ENCODE peak calls at places on chromosome 18, in six cellular contexts. U is GM23248, H is GM23338, G is SK-N-SH, S is hepatocyte, F is HCT116. T is an unnamed sample.

GRCh38 chr18:61957801-61958516 is 65.2 kb upstream of the RNF152 start:
- DNase-seq in G (no peak), F (no peak), S (no peak), U (no peak), H (peak; percentile 23), T (no peak)

GRCh38 chr18:50659091-50660003 is 99.5 kb downstream of the MAPK4 start:
- DNase-seq in H (no peak), G (no peak), U (peak; percentile 57), F (peak; percentile 26), S (peak; percentile 74), T (no peak)

GRCh38 chr18:58552057-58552461 is 76.8 kb downstream of the ALPK2 start:
- DNase-seq in F (no peak), G (no peak), H (no peak), S (peak; percentile 47), U (peak; percentile 43), T (peak; percentile 88)

GRCh38 chr18:26317353-26317865 is 91.2 kb downstream of the TAF4B start:
- DNase-seq in S (no peak), F (no peak), U (no peak), H (no peak), G (no peak), T (no peak)

GRCh38 chr18:25898965-25899364 is 191.4 kb downstream of the SS18 start:
- DNase-seq in U (no peak), H (no peak), F (no peak), S (no peak), G (peak; percentile 19), T (peak; percentile 2)

GRCh38 chr18:26868968-26869586 is 3.6 kb upstream of the AQP4 start:
- DNase-seq in U (no peak), S (no peak), G (no peak), F (no peak), H (no peak), T (no peak)

GRCh38 chr18:75204262-75204977 is 4.5 kb downstream of the PTGR3 start:
- DNase-seq in S (peak; percentile 47), H (peak; percentile 68), G (peak; percentile 61), F (no peak), U (peak; percentile 45), T (no peak)

GRCh38 chr18:63818212-63818611 is 43.0 kb downstream of the SERPINB7 start:
- DNase-seq in S (no peak), H (no peak), G (no peak), F (no peak), U (peak; percentile 18), T (no peak)

GRCh38 chr18:47163241-47163640 is 12.9 kb downstream of the IER3IP1 start:
- DNase-seq in U (peak; percentile 90), S (no peak), H (no peak), F (no peak), G (no peak), T (no peak)

GRCh38 chr18:12420831-12421421 is 13.2 kb downstream of the PRELID3A start:
- DNase-seq in F (no peak), U (peak; percentile 29), G (peak; percentile 87), H (peak; percentile 87), S (peak; percentile 38), T (peak; percentile 73)

GRCh38 chr18:76472811-76473210 is 22.2 kb downstream of the ZNF516 start:
- DNase-seq in F (no peak), H (no peak), S (no peak), G (no peak), U (no peak), T (no peak)
- H3K4me3 ChIP-seq in F (no peak overlapping the region), H (no peak overlapping the region), S (no peak overlapping the region), G (no peak overlapping the region), U (no peak overlapping the region), T (no peak overlapping the region)

DNA sequence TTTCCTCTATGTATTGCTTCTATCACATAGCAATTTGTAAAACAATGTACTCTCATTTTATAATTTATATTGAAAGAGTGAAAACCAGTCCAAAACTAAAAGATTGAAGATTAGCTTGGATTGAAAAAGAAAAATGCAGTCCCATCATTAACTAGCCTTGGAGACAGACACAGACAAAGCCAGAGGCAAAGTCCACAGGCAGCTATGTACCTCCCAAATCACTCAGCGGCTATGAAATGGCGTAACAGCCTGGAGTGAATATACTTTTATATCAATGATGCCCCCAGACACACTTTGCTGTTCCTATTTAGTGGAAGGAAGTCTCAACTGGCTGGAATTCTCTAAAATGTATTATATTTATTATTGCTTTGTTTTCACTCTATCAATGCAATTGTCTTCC is 33.6 kb upstream of the DOK6 start:
- DNase-seq in H (no peak), S (no peak), G (no peak), F (no peak), U (no peak), T (no peak)
- H3K9me2 ChIP-seq in H (no peaks in the 10 kb centered on the region), S (no peaks in the 10 kb centered on the region), G (no peaks in the 10 kb centered on the region), F (no peaks in the 10 kb centered on the region), U (no peaks in the 10 kb centered on the region), T (no peaks in the 10 kb centered on the region)

DNA sequence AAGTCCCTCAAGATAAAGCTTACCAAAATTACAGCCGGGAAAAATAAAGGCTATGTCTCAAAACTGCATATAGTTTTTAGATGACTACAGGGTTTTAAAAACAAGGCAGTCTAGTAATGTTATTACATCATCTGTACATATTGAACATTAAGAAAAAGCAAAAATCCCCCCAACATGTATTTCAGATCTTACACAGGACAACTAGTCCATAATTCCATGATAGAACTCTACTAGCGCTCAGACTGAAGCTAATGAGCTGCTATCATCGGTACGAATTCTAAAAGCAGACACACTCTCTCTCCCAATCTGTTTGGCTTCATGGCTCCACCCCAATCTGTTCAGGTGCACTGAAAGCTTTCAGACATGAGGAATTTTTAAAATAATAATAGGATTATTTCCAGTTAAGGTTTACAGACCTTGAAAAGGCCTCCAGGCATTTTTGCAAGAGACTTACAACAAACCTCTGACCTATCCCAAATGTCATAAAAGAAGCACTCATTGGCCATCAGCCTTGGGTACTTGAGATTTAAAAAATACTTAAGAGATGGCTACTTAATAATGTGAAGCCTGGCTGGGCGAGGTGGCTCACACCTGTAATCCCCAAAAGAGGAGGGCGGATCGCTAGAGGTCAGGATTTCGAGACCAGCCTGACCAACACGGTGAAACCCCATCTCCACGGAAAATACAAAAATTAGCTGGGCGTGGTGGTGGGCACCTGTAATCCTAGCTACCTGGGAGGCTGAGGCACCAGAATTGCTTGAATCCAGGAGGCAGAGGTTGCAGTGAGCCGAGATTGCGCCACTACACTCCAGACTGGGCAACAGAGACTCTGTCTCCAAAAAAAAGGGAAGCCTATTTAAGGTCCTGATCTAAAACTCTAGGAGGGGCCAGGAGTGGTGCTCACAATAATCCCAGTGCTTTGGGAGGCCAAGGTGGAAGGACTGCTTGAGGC is 2.0 kb downstream of the NPC1 start:
- DNase-seq in U (no peak), G (no peak), H (no peak), F (no peak), S (no peak), T (no peak)
- H3K4me3 ChIP-seq in U (peak overlapping the region; percentile 80), G (no peak overlapping the region), H (peak overlapping the region; percentile 5), F (no peak overlapping the region), S (peak overlapping the region; percentile 93), T (peak overlapping the region; percentile 25)

GRCh38 chr18:10140461-10140911 is 226.7 kb downstream of the VAPA start:
- DNase-seq in F (no peak), S (peak; percentile 26), U (peak; percentile 72), H (peak; percentile 21), G (no peak), T (no peak)
- H3K9me2 ChIP-seq in F (no peaks in the 10 kb centered on the region), S (no peaks in the 10 kb centered on the region), U (no peaks in the 10 kb centered on the region), H (no peaks in the 10 kb centered on the region), G (no peaks in the 10 kb centered on the region), T (no peaks in the 10 kb centered on the region)

GRCh38 chr18:7593194-7593819 is 26.2 kb downstream of the PTPRM start:
- DNase-seq in H (no peak), U (no peak), G (peak; percentile 48), F (no peak), S (no peak), T (no peak)
- H3K4me3 ChIP-seq in H (no peak overlapping the region), U (no peak overlapping the region), G (no peak overlapping the region), F (no peak overlapping the region), S (no peak overlapping the region), T (no peak overlapping the region)

DNA sequence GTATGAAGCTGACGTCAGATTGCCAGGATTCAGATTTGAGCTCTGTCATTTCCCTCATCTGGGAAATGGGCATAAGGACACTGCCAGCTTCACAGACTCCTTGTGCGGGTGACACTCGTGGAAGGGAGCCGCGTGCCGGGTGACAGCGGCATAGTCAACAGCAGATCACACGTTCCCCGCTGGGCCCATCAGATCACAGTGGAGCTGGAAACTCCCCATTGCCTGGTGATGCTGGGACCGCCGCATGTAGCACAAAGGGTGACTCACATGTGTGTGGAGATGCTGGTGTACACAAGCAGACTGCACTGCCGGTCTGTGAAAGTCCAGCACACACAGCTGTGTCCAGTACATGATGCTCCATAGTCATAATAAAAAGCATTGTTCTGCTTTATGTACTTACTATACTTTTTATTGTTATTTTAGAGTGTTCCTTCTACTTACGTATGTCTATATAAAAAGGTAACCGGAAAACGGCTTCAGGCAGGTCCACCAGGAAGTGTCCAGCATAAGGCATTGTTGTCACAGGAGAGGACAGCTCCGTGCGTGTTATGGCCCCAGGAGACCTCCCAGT is 31.8 kb downstream of the SALL3 start:
- DNase-seq in F (no peak), U (no peak), S (no peak), H (no peak), G (no peak), T (no peak)
- H3K9me2 ChIP-seq in F (no peaks in the 10 kb centered on the region), U (no peaks in the 10 kb centered on the region), S (no peaks in the 10 kb centered on the region), H (no peaks in the 10 kb centered on the region), G (no peaks in the 10 kb centered on the region), T (no peaks in the 10 kb centered on the region)

GRCh38 chr18:31252522-31252921 is 65.4 kb upstream of the DSG1 start:
- DNase-seq in F (no peak), H (no peak), S (no peak), U (no peak), G (no peak), T (peak; percentile 90)
- H3K4me3 ChIP-seq in F (no peak overlapping the region), H (no peak overlapping the region), S (no peak overlapping the region), U (no peak overlapping the region), G (no peak overlapping the region), T (peak overlapping the region; percentile 22)

DNA sequence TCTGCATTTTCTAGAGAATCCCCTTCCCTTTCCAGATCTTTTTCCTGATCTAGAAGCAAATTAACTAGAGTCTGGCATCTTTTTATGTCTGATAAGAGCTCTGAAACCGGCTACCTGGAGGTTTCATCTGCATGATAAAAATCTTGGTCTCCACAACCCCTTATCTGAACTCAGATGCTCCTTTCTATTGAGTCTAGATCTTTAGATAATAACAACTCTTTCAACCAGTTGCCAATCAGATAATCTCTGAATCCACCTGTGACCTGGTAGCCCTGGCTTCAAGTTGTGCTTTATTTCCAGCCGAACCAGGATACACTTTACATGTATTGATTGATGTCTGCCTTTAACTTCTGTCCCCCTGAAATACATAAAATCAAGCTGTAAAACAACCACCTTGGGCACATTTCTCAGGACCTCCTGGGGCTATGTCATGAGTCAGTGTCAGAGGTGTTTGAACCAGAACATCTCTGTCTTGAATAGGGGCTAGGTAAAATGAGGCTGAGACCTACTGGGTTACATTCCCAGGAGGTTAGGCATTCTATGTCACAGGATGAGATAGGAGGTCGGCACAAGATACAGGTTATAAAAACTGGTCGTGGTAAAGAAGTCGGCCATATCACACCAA is 20.7 kb downstream of the RALBP1 start:
- DNase-seq in H (peak; percentile 10), G (no peak), U (no peak), F (no peak), S (no peak), T (no peak)
- H3K9me2 ChIP-seq in H (peaks cover 3% of the 10 kb centered on the region), G (no peaks in the 10 kb centered on the region), U (no peaks in the 10 kb centered on the region), F (no peaks in the 10 kb centered on the region), S (no peaks in the 10 kb centered on the region), T (no peaks in the 10 kb centered on the region)

DNA sequence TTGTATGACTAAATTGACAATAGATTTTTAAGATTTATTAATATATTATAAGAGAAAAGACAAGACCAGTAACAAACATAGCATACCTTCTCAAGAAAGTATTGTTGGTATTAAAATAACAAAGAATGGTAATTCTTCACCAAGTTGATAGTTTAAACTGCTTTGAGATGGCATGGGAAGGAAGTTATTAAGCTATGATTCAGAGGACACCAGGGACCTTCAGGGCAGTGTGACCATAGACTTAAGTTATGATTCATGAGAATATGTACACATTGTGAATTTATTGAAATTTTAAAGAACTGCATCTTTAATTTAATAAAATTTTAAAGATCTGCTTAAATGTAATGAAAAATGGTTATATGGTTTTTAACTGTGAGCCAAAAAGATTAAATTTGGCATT is 205.7 kb downstream of the DSEL start:
- DNase-seq in G (no peak), H (no peak), S (no peak), U (peak; percentile 79), F (no peak), T (no peak)
- H3K4me3 ChIP-seq in G (no peak overlapping the region), H (no peak overlapping the region), S (no peak overlapping the region), U (no peak overlapping the region), F (no peak overlapping the region), T (no peak overlapping the region)